ENCODE peak calls at places on chromosomes 11 and 22, in six cellular contexts. One of them, this sample, is unnamed. For H3K4me1 and H3K27me3, the result is how much of the 10 kb centered on the place peaks cover.

GRCh38 chr11:131572423-131572822 is 202.0 kb downstream of the NTM start:
- DNase-seq in spleen: no peak
- DNase-seq in sigmoid colon: no peak
- DNase-seq in cardiac muscle cell: no peak
- DNase-seq in fibroblast of lung: no peak
- DNase-seq in prostate gland: no peak
- DNase-seq in this sample: no peak

GRCh38 chr11:5226732-5227327 is at the start of gene HBB:
- DNase-seq in prostate gland: no peak
- DNase-seq in fibroblast of lung: no peak
- DNase-seq in spleen: no peak
- DNase-seq in cardiac muscle cell: no peak
- DNase-seq in sigmoid colon: no peak
- DNase-seq in this sample: no peak

GRCh38 chr11:33660962-33661361 is 39.7 kb downstream of the C11orf91 start:
- DNase-seq in fibroblast of lung: no peak
- DNase-seq in sigmoid colon: no peak
- DNase-seq in spleen: no peak
- DNase-seq in prostate gland: no peak
- DNase-seq in cardiac muscle cell: no peak
- DNase-seq in this sample: no peak

GRCh38 chr11:16365456-16366355 is 9.4 kb upstream of the SOX6 start:
- DNase-seq in sigmoid colon: no peak
- DNase-seq in fibroblast of lung: peak
- DNase-seq in cardiac muscle cell: no peak
- DNase-seq in prostate gland: no peak
- DNase-seq in spleen: no peak
- DNase-seq in this sample: no peak

GRCh38 chr11:46710821-46711269 is 8.2 kb upstream of the F2 start:
- DNase-seq in cardiac muscle cell: no peak
- DNase-seq in sigmoid colon: peak
- DNase-seq in spleen: no peak
- DNase-seq in prostate gland: no peak
- DNase-seq in fibroblast of lung: peak
- DNase-seq in this sample: peak

GRCh38 chr22:36541831-36542391 is 12.9 kb upstream of the EIF3D start:
- DNase-seq in prostate gland: peak
- DNase-seq in fibroblast of lung: peak
- DNase-seq in cardiac muscle cell: no peak
- DNase-seq in spleen: no peak
- DNase-seq in sigmoid colon: no peak
- DNase-seq in this sample: peak

GRCh38 chr11:23569547-23569946 is 709.3 kb upstream of the CCDC179 start:
- DNase-seq in sigmoid colon: no peak
- DNase-seq in spleen: no peak
- DNase-seq in prostate gland: no peak
- DNase-seq in cardiac muscle cell: no peak
- DNase-seq in fibroblast of lung: no peak
- DNase-seq in this sample: no peak

GRCh38 chr11:26766996-26767395 is 45.1 kb upstream of the SLC5A12 start:
- DNase-seq in cardiac muscle cell: no peak
- DNase-seq in fibroblast of lung: peak
- DNase-seq in spleen: no peak
- DNase-seq in sigmoid colon: no peak
- DNase-seq in prostate gland: no peak
- DNase-seq in this sample: no peak

GRCh38 chr11:79054636-79055035 is 386.2 kb downstream of the TENM4 start:
- DNase-seq in fibroblast of lung: peak
- DNase-seq in sigmoid colon: no peak
- DNase-seq in prostate gland: no peak
- DNase-seq in spleen: no peak
- DNase-seq in cardiac muscle cell: no peak
- DNase-seq in this sample: peak

GRCh38 chr11:88529426-88529825 is 191.9 kb upstream of the CTSC start:
- DNase-seq in spleen: no peak
- DNase-seq in sigmoid colon: no peak
- DNase-seq in cardiac muscle cell: no peak
- DNase-seq in fibroblast of lung: no peak
- DNase-seq in prostate gland: no peak
- DNase-seq in this sample: no peak

DNA sequence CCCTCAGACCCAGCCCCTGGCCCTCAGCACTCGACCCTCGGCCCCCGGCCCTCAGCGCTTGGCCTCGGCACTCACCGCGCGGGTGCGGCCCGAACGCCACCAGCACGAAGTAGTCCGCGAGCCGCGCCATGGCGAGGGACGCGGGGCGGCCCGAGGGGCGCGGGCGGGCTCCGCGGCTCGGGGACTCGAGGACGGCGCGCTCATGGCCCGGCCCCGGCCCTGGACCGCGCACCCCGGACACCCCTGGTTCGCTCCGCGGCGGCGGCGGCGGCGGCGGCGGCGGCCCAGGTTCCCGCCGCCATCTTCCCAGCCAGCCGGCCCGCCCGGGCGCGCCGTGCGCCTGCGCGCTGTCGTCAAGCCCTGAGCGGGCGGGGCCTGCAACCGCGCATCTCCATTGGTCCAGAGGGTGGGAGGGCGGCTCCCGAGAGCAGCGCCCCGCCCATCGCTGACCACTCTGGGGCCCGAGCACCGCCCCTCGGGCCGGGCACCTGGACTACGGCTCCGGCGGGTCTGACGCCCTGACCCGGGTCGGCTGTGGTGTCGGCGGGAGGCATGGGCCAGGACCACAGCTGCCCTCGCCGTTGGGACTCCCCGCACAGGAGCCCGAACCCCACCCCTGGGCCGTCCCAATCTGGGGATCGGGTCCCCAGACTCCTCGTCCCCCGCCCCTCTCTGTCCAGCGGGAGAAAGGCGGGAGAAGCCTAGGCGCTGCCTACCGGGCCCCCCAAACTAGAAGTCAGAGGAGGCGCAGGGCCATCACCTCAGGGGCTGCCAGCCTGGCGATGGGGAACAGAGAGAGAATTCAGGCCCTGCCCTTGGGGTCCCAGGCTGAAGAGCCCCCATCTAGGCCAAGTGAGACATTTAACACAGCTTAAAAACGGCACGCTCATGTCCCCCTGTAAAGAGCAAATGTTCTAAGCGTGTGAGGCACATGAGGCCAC is at the start of gene SBF1:
- DNase-seq in sigmoid colon: peak
- DNase-seq in fibroblast of lung: peak
- DNase-seq in prostate gland: peak
- DNase-seq in cardiac muscle cell: peak
- DNase-seq in spleen: peak
- DNase-seq in this sample: peak
- H3K4me1 ChIP-seq in sigmoid colon: half or more
- H3K4me1 ChIP-seq in fibroblast of lung: under half
- H3K4me1 ChIP-seq in prostate gland: under half
- H3K4me1 ChIP-seq in cardiac muscle cell: under half
- H3K4me1 ChIP-seq in spleen: half or more
- H3K4me1 ChIP-seq in this sample: half or more

DNA sequence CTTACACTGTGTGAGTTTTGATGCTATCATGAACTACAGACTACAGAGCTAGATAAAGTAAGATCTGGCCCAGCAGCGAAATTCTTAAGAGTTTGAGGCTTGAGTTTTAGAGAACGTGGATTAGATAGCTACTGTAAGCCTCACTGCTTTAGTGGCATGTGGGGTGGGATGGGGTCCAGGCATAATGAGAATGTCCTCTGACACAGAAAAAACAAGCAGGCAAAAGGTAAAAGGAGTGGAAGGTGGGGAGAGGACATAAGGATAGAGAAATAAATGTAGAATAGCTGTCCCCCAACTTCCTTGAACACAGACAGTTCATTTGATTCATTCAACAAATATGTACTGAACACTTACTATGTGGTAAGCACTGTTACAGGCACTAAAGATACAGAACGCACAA is 324.5 kb upstream of the PITPNB start:
- DNase-seq in sigmoid colon: no peak
- DNase-seq in cardiac muscle cell: no peak
- DNase-seq in spleen: no peak
- DNase-seq in prostate gland: no peak
- DNase-seq in fibroblast of lung: peak
- DNase-seq in this sample: no peak
- H3K27me3 ChIP-seq in sigmoid colon: under half
- H3K27me3 ChIP-seq in cardiac muscle cell: under half
- H3K27me3 ChIP-seq in spleen: under half
- H3K27me3 ChIP-seq in prostate gland: under half
- H3K27me3 ChIP-seq in fibroblast of lung: under half
- H3K27me3 ChIP-seq in this sample: under half

DNA sequence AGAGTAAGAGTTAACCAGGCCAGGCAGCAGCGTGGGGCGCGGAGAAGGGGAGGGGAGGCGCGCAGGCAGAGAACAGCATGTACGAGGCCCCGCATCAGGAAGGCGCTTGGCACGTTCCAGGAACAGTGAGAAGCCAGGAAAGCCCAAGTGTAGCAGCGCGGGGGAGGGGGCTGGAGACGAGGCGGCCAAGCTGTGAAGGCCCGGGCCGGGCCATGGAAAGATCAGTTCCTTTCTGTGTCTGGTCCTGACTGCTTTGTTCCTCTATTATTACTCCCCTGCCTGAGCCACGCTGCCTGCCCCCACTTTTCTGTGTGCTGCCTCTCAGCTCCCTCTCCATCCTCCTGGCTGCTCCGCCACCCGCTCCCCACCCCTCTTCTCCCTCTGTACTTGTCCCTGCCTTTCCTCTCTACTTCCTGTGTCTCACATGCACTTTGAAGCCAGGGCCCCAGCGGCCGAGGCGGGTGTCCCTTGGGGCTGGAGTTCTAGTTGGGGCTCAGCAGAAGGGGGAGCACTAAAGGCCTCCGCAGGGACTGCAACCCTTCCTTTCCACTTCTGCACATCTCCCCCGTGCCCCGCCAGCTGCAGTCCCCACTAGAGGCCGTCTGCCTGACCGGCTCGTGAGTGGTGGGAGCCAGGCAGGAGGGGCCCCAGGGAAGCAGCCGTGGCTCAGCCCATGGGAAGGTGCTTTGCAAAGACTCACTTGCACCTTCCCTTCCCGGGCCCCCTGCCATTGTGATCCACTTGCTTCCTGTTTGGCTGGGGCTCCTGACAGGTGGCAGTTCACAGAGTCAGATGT is 63.7 kb downstream of the PRDM11 start:
- DNase-seq in cardiac muscle cell: peak
- DNase-seq in sigmoid colon: peak
- DNase-seq in prostate gland: peak
- DNase-seq in spleen: no peak
- DNase-seq in fibroblast of lung: peak
- DNase-seq in this sample: no peak
- TF ChIP-seq CTCF in cardiac muscle cell: peak
- TF ChIP-seq CTCF in sigmoid colon: no peak
- TF ChIP-seq CTCF in prostate gland: no peak
- TF ChIP-seq CTCF in spleen: no peak
- TF ChIP-seq CTCF in fibroblast of lung: peak
- TF ChIP-seq CTCF in this sample: no peak

GRCh38 chr22:20569059-20570058 is 61.9 kb downstream of the MED15 start:
- DNase-seq in prostate gland: peak
- DNase-seq in spleen: peak
- DNase-seq in sigmoid colon: peak
- DNase-seq in fibroblast of lung: peak
- DNase-seq in cardiac muscle cell: no peak
- DNase-seq in this sample: peak
- H3K4me1 ChIP-seq in prostate gland: under half
- H3K4me1 ChIP-seq in spleen: half or more
- H3K4me1 ChIP-seq in sigmoid colon: under half
- H3K4me1 ChIP-seq in fibroblast of lung: half or more
- H3K4me1 ChIP-seq in cardiac muscle cell: under half
- H3K4me1 ChIP-seq in this sample: half or more